ENCODE peak calls at places on chromosomes 2 and 18, in six cellular contexts. I is IMR-90, D is mesendoderm, L is mesenchymal stem cell, A is neuronal stem cell, Y is H1. P is an unnamed sample.

GRCh38 chr2:30408961-30409387 is 38.1 kb upstream of the LCLAT1 start:
- DNase-seq in I (peak), Y (no peak), A (no peak), D (peak), L (peak), P (no peak)

GRCh38 chr18:49094979-49095632 is 144.3 kb upstream of the SMAD7 start:
- DNase-seq in I (peak), D (no peak), A (no peak), L (peak), Y (no peak), P (no peak)

GRCh38 chr2:27954771-27955384 is 64.3 kb downstream of the BABAM2 start:
- DNase-seq in L (peak), I (peak), A (no peak), Y (no peak), D (no peak), P (no peak)

GRCh38 chr18:32968228-32968627 is 195.4 kb upstream of the KLHL14 start:
- DNase-seq in Y (no peak), I (no peak), A (no peak), L (no peak), D (no peak), P (no peak)

GRCh38 chr2:74632209-74632938 is 15.8 kb downstream of the M1AP start:
- DNase-seq in A (no peak), L (peak), Y (no peak), D (peak), I (peak), P (peak)

GRCh38 chr2:98608962-98609604 is 694 bp downstream of the UNC50 start:
- DNase-seq in I (peak), Y (no peak), L (peak), D (peak), A (no peak), P (no peak)

GRCh38 chr2:88554189-88554588 is 73.1 kb downstream of the EIF2AK3 start:
- DNase-seq in D (peak), L (no peak), Y (no peak), I (no peak), A (no peak), P (peak)

GRCh38 chr2:218870984-218871344 is 9.7 kb upstream of the WNT10A start:
- DNase-seq in Y (no peak), L (no peak), I (no peak), D (no peak), A (no peak), P (no peak)

GRCh38 chr2:108271691-108272253 is 16.9 kb upstream of the SULT1C2 start:
- DNase-seq in Y (no peak), D (no peak), I (peak), L (peak), A (no peak), P (no peak)

GRCh38 chr2:203846490-203847105 is 21.0 kb upstream of the CTLA4 start:
- DNase-seq in A (no peak), D (no peak), I (no peak), Y (no peak), L (no peak), P (no peak)

GRCh38 chr18:57150828-57151227 is 3.9 kb downstream of the BOD1L2 start:
- DNase-seq in I (no peak), L (no peak), A (peak), Y (peak), D (peak), P (peak)

GRCh38 chr2:153939124-153939796 is 67.5 kb downstream of the GALNT13 start:
- DNase-seq in L (no peak), D (no peak), Y (no peak), I (no peak), A (no peak), P (no peak)

GRCh38 chr2:43898134-43898957 is 59.6 kb downstream of the ABCG8 start:
- DNase-seq in I (peak), A (no peak), D (peak), Y (no peak), L (peak), P (no peak)

GRCh38 chr2:65919579-65920188 is 487.3 kb upstream of the SPRED2 start:
- DNase-seq in I (no peak), L (no peak), A (no peak), Y (no peak), D (peak), P (no peak)

GRCh38 chr2:224971214-224971613 is 71.1 kb downstream of the DOCK10 start:
- DNase-seq in L (no peak), I (no peak), A (no peak), D (peak), Y (peak), P (peak)

GRCh38 chr2:74715880-74716279 is 61.8 kb downstream of the SEMA4F start:
- DNase-seq in D (no peak), I (no peak), A (no peak), L (no peak), Y (no peak), P (no peak)

GRCh38 chr18:13611616-13612110 is 114.7 kb downstream of the FAM210A start:
- DNase-seq in D (peak), A (peak), Y (no peak), L (peak), I (peak), P (peak)

GRCh38 chr2:231648579-231649174 is 56.0 kb downstream of the TEX44 start:
- DNase-seq in Y (no peak), I (peak), L (peak), A (no peak), D (peak), P (peak)

DNA sequence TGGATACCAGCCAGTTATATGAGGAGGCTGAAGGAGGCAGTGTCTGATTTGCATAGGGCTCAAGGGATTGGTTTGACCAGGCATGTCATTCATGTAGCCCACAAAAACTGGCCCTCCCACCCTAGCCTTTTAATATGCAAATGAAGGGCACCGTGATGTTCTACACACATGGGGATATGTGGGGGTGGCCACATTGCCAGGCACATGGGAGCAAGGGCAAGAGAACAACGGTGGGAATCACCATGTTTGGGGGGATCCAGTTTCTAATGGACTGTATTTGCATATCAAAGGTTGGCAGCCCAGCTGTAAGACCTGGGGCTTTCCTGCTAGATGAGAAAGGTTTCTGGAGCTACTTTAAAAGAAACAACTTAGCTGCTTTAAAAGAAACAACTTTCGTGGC is 65.1 kb upstream of the SLC25A52 start:
- DNase-seq in Y (peak), A (no peak), L (no peak), I (no peak), D (peak), P (peak)
- H2BK15ac ChIP-seq in Y (no peak), A (no peak), L (no peak), I (no peak), D (no peak), P (no peak)

GRCh38 chr2:205752924-205753323 is 70.6 kb downstream of the NRP2 start:
- DNase-seq in A (no peak), D (no peak), Y (no peak), I (no peak), L (no peak), P (no peak)
- H2BK15ac ChIP-seq in A (no peak), D (no peak), Y (no peak), I (no peak), L (no peak), P (no peak)

GRCh38 chr2:200596774-200597173 is 11.0 kb downstream of the AOX1 start:
- DNase-seq in A (no peak), D (no peak), I (no peak), L (no peak), Y (no peak), P (no peak)

GRCh38 chr2:200590090-200590489 is 4.3 kb downstream of the AOX1 start:
- DNase-seq in A (no peak), D (no peak), Y (no peak), I (no peak), L (no peak), P (no peak)

GRCh38 chr2:200593905-200594304 is 8.1 kb downstream of the AOX1 start:
- DNase-seq in L (no peak), I (no peak), A (no peak), Y (no peak), D (no peak), P (no peak)

GRCh38 chr2:200591308-200591707 is 5.5 kb downstream of the AOX1 start:
- DNase-seq in A (no peak), I (no peak), Y (no peak), D (no peak), L (no peak), P (no peak)

GRCh38 chr2:200592414-200593075 is 6.7 kb downstream of the AOX1 start:
- DNase-seq in I (peak), A (no peak), Y (no peak), D (peak), L (peak), P (no peak)
- H2BK15ac ChIP-seq in I (no peak), A (no peak), Y (no peak), D (no peak), L (no peak), P (no peak)

DNA sequence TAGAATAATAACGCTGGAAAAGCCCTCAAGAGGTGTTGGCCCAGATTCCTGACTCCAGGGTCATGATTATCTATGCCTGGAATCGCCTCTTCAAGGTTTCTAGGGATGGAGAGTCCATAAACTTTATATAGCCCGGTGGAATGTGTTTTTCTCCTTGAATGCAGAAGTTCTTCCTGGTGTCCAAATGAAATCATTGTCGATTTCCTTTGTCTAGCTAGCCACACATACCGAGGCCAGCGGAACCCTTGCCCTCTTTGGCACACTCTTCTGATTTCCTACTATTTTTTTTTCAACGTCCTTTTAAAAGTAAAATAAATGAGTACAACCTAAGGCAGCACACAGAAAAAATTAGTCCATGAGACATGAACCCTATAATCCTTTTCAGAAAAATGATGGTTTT is 117.8 kb downstream of the PID1 start:
- DNase-seq in D (no peak), Y (no peak), A (no peak), I (no peak), L (no peak), P (no peak)
- H2BK15ac ChIP-seq in D (no peak), Y (no peak), A (no peak), I (no peak), L (no peak), P (no peak)

GRCh38 chr18:37568671-37569070 is 3.1 kb upstream of the CELF4 start:
- DNase-seq in A (no peak), Y (no peak), D (no peak), L (no peak), I (no peak), P (peak)
- H2BK15ac ChIP-seq in A (no peak), Y (peak), D (no peak), L (no peak), I (no peak), P (no peak)

DNA sequence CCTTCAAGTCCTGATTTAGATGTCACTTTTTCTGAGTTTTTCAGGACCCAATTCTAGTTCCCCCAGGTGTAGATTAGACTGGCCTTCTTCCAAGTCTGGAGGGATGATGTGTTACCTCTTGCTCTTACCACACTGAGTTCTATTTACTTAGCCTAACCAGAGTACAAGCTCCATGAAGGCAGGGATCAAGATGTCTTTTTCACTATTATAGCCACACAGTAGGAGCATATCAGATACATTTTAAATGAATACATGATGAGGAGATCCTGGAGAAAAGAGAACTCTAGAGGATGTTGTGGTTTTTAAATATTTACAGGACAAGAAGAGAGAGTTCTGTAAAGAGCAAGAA is 30.3 kb downstream of the TMEM87B start:
- DNase-seq in I (no peak), A (no peak), D (no peak), L (no peak), Y (no peak), P (no peak)
- H2BK15ac ChIP-seq in I (no peak), A (no peak), D (no peak), L (no peak), Y (no peak), P (no peak)

GRCh38 chr18:47975701-47976100 is 45.2 kb upstream of the SMAD2 start:
- DNase-seq in A (no peak), L (no peak), D (peak), I (no peak), Y (no peak), P (no peak)

GRCh38 chr18:47978603-47979002 is 48.1 kb upstream of the SMAD2 start:
- DNase-seq in L (no peak), Y (no peak), D (no peak), A (no peak), I (no peak), P (no peak)

GRCh38 chr18:47978141-47978540 is 47.7 kb upstream of the SMAD2 start:
- DNase-seq in L (no peak), I (no peak), Y (no peak), D (no peak), A (no peak), P (no peak)

GRCh38 chr18:47970664-47971523 is 40.4 kb upstream of the SMAD2 start:
- DNase-seq in Y (no peak), L (no peak), D (peak), A (no peak), I (no peak), P (no peak)

DNA sequence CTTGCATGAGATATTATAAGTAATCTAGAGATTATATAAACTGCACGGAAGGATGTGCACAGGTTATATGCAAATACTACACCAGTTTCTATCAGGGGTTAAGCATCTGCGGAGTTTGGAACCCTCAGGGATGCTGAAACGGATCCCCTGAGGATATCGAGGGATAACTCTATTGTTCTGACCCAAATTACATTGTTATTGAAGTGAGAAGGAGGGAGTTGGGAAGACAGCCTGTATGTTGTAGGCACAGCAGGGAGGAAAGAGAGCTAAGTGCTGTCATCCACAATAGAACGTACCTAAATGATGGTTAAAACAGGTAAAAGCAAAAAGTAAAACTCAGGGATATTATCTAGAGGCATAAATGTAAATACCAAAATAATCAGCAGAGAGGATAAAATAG is 44.6 kb upstream of the SMAD2 start:
- DNase-seq in D (peak), A (no peak), L (no peak), Y (no peak), I (no peak), P (no peak)
- H2BK15ac ChIP-seq in D (no peak), A (no peak), L (no peak), Y (no peak), I (no peak), P (no peak)